ENCODE peak calls at places on chromosomes 3 and 15, in nine cellular contexts. I is NCI-H2081 treated with DMSO at 0.1 percent for 48 hours; X is tibial nerve; Z is small intestine; K is fibroblast of gingiva; S is activated CD8-positive, alpha-beta T cell treated with anti-CD3 and anti-CD28 coated beads for 36 hours; W is left ventricle myocardium inferior; U is nephron progenitor cell; M is ACHN. N is an unnamed sample.

GRCh38 chr3:72271215-72271614 is 486.3 kb upstream of the PROK2 start:
- DNase-seq in U (no peak), X (no peak), M (no peak), I (no peak), Z (no peak), S (no peak), K (no peak), W (no peak), N (no peak)

GRCh38 chr3:149381173-149382090 is 4.0 kb upstream of the TM4SF1 start:
- DNase-seq in K (no peak), X (no peak), S (no peak), M (no peak), I (no peak), U (no peak), W (no peak), Z (no peak), N (no peak)

GRCh38 chr3:54053201-54053600 is 69.2 kb upstream of the CACNA2D3 start:
- DNase-seq in S (no peak), K (no peak), X (no peak), Z (no peak), M (no peak), W (no peak), I (no peak), U (no peak), N (no peak)

GRCh38 chr3:66485291-66485968 is 15.4 kb downstream of the LRIG1 start:
- DNase-seq in X (no peak), W (no peak), U (no peak), I (no peak), M (no peak), K (peak), Z (peak), S (no peak), N (no peak)

GRCh38 chr15:72098076-72098475 is 19.9 kb downstream of the MYO9A start:
- DNase-seq in W (no peak), S (no peak), M (no peak), I (no peak), U (no peak), K (no peak), Z (no peak), X (no peak), N (no peak)

GRCh38 chr15:101118116-101118515 is 133.7 kb downstream of the CHSY1 start:
- DNase-seq in U (no peak), X (no peak), W (no peak), Z (no peak), S (no peak), K (no peak), I (no peak), M (no peak), N (no peak)

GRCh38 chr15:49747340-49747739 is 126.5 kb downstream of the DTWD1 start:
- DNase-seq in S (no peak), I (no peak), W (no peak), X (no peak), M (no peak), Z (no peak), U (no peak), K (no peak), N (no peak)

GRCh38 chr3:158404319-158404718 is 166.7 kb upstream of the MLF1 start:
- DNase-seq in U (no peak), S (no peak), W (no peak), X (no peak), I (no peak), M (no peak), K (no peak), Z (no peak), N (no peak)

GRCh38 chr3:107794664-107795443 is 272.1 kb downstream of the BBX start:
- DNase-seq in W (no peak), K (peak), X (peak), U (no peak), I (no peak), S (no peak), Z (no peak), M (peak), N (no peak)

GRCh38 chr3:61537366-61537765 is 24.0 kb upstream of the PTPRG start:
- DNase-seq in K (no peak), W (no peak), M (no peak), I (no peak), U (peak), X (no peak), S (no peak), Z (no peak), N (no peak)

GRCh38 chr15:70062321-70062956 is 35.3 kb downstream of the TLE3 start:
- DNase-seq in U (peak), M (no peak), S (no peak), X (peak), W (peak), I (peak), K (peak), Z (peak), N (peak)

GRCh38 chr15:56824174-56824573 is 90.9 kb upstream of the ZNF280D start:
- DNase-seq in K (peak), M (no peak), I (no peak), U (no peak), Z (no peak), S (no peak), X (no peak), W (no peak), N (no peak)

GRCh38 chr3:11705049-11705448 is 61.3 kb upstream of the VGLL4 start:
- DNase-seq in I (no peak), W (no peak), M (no peak), X (no peak), Z (no peak), K (no peak), U (no peak), S (no peak), N (no peak)

GRCh38 chr3:67000006-67000405 is 1.9 kb downstream of the KBTBD8 start:
- DNase-seq in X (no peak), W (no peak), U (no peak), M (peak), I (no peak), S (no peak), K (no peak), Z (no peak), N (no peak)

GRCh38 chr3:129966876-129967275 is 7.6 kb upstream of the TRH start:
- DNase-seq in K (no peak), W (no peak), M (no peak), X (no peak), S (no peak), U (no peak), Z (no peak), I (no peak), N (no peak)

GRCh38 chr3:58351920-58352319 is 19.2 kb downstream of the PXK start:
- DNase-seq in M (no peak), Z (no peak), W (no peak), U (no peak), K (no peak), X (no peak), S (no peak), I (no peak), N (no peak)

GRCh38 chr3:151003024-151003771 is 30.7 kb upstream of the CLRN1 start:
- DNase-seq in K (no peak), W (no peak), M (no peak), I (no peak), U (no peak), Z (peak), X (no peak), S (no peak), N (no peak)

GRCh38 chr3:46427929-46428833 is 21.1 kb downstream of the CCRL2 start:
- DNase-seq in X (no peak), I (no peak), Z (peak), S (no peak), M (no peak), K (no peak), U (no peak), W (no peak), N (no peak)

GRCh38 chr15:70902105-70902504 is 9.5 kb downstream of the LRRC49 start:
- DNase-seq in U (no peak), K (peak), I (no peak), S (no peak), Z (peak), X (no peak), W (no peak), M (peak), N (no peak)

GRCh38 chr3:107452436-107452835 is 70.3 kb upstream of the BBX start:
- DNase-seq in K (no peak), X (no peak), S (no peak), M (no peak), I (no peak), W (no peak), U (no peak), Z (no peak), N (no peak)

GRCh38 chr3:173939319-173939718 is 541.8 kb downstream of the NLGN1 start:
- DNase-seq in K (no peak), I (no peak), U (no peak), X (no peak), Z (no peak), W (no peak), S (no peak), M (no peak), N (no peak)

GRCh38 chr3:28294667-28295413 is 53.4 kb downstream of the CMC1 start:
- DNase-seq in Z (no peak), M (no peak), K (no peak), W (no peak), I (no peak), S (no peak), U (no peak), X (no peak), N (no peak)

GRCh38 chr3:63967675-63968611 is 55.4 kb downstream of the PSMD6 start:
- DNase-seq in S (peak), U (no peak), X (no peak), K (peak), I (no peak), Z (peak), M (peak), W (peak), N (peak)

GRCh38 chr15:60681353-60681752 is 202.4 kb upstream of the ICE2 start:
- DNase-seq in S (no peak), Z (no peak), X (no peak), W (no peak), U (no peak), I (no peak), K (no peak), M (no peak), N (no peak)

GRCh38 chr3:46495901-46496456 is 1.8 kb upstream of the RTP3 start:
- DNase-seq in Z (no peak), X (no peak), M (no peak), W (no peak), K (peak), I (no peak), S (no peak), U (no peak), N (no peak)

GRCh38 chr3:122893754-122894668 is 99.1 kb downstream of the SLC49A4 start:
- DNase-seq in S (no peak), U (no peak), I (no peak), W (peak), X (no peak), Z (no peak), M (no peak), K (peak), N (no peak)

GRCh38 chr15:57751177-57751800 is 44.8 kb downstream of the POLR2M start:
- DNase-seq in K (peak), X (no peak), M (peak), Z (peak), I (no peak), U (no peak), W (no peak), S (no peak), N (no peak)

GRCh38 chr3:124730920-124731297 is 657 bp downstream of the UMPS start:
- DNase-seq in S (peak), K (no peak), M (no peak), Z (no peak), I (no peak), U (no peak), X (no peak), W (no peak), N (no peak)

GRCh38 chr15:57565326-57565725 is 26.4 kb upstream of the MYZAP start:
- DNase-seq in S (peak), Z (peak), X (no peak), K (no peak), I (no peak), U (no peak), W (no peak), M (no peak), N (no peak)

GRCh38 chr15:67244966-67245478 is 9.4 kb downstream of the AAGAB start:
- DNase-seq in U (no peak), X (no peak), I (no peak), S (no peak), M (no peak), K (peak), Z (no peak), W (no peak), N (no peak)

GRCh38 chr3:171428321-171428787 is 31.9 kb downstream of the TNIK start:
- DNase-seq in S (peak), Z (no peak), U (no peak), M (no peak), I (no peak), X (no peak), K (no peak), W (no peak), N (peak)

GRCh38 chr3:72659609-72660008 is 188.6 kb downstream of the SHQ1 start:
- DNase-seq in U (no peak), S (no peak), Z (no peak), W (no peak), K (no peak), I (peak), X (no peak), M (no peak), N (no peak)

GRCh38 chr3:14461748-14462324 is 59.4 kb downstream of the SLC6A6 start:
- DNase-seq in W (peak), K (peak), M (peak), X (no peak), I (no peak), U (peak), S (peak), Z (peak), N (peak)

GRCh38 chr3:63353383-63353782 is 75.3 kb downstream of the SYNPR start:
- DNase-seq in I (no peak), S (no peak), X (no peak), U (no peak), K (peak), W (no peak), M (peak), Z (no peak), N (no peak)

GRCh38 chr3:159458010-159458409 is 530.6 kb upstream of the IL12A start:
- DNase-seq in I (no peak), U (no peak), Z (no peak), M (peak), K (peak), X (no peak), S (no peak), W (no peak), N (no peak)

GRCh38 chr3:186950402-186951093 is 20.2 kb downstream of the ST6GAL1 start:
- DNase-seq in S (no peak), W (no peak), M (no peak), X (no peak), I (no peak), Z (no peak), K (no peak), U (no peak), N (no peak)

GRCh38 chr15:91219203-91219602 is 119.1 kb downstream of the SV2B start:
- DNase-seq in U (no peak), W (no peak), Z (no peak), X (no peak), I (no peak), M (no peak), S (no peak), K (no peak), N (no peak)

GRCh38 chr3:58441514-58442450 is 8.2 kb upstream of the PDHB start:
- DNase-seq in W (no peak), X (no peak), Z (no peak), M (no peak), I (no peak), S (no peak), U (no peak), K (no peak), N (no peak)

GRCh38 chr15:69881760-69882159 is 216.0 kb downstream of the TLE3 start:
- DNase-seq in U (no peak), I (no peak), M (no peak), W (no peak), S (no peak), Z (no peak), X (no peak), K (no peak), N (no peak)

GRCh38 chr3:156816091-156816793 is 9.9 kb upstream of the LEKR1 start:
- DNase-seq in W (peak), Z (no peak), I (no peak), M (no peak), U (peak), X (no peak), S (peak), K (peak), N (peak)

N was measured in HuH-7.